ENCODE peak calls at places on chromosomes 16 and 17, in four cellular contexts. N is CD8-positive, alpha-beta T cell; Z is PC-3; F is AG09319. G is an unnamed sample.

GRCh38 chr17:50055426-50056216 is at the start of gene ITGA3:
- DNase-seq in N (no peak), Z (peak), F (no peak), G (peak)

GRCh38 chr16:84198401-84198800 is 7.4 kb downstream of the ADAD2 start:
- DNase-seq in N (no peak), Z (peak), F (peak), G (no peak)

GRCh38 chr17:19000531-19001011 is 4.0 kb downstream of the FAM83G start:
- DNase-seq in N (no peak), Z (peak), F (no peak), G (no peak)

GRCh38 chr16:28981517-28981916 is 3.3 kb upstream of the LAT start:
- DNase-seq in N (no peak), Z (peak), F (no peak), G (peak)

GRCh38 chr16:67170168-67170947 is at the start of gene NOL3:
- DNase-seq in N (no peak), Z (peak), F (peak), G (peak)

GRCh38 chr17:17413215-17413792 is 63.5 kb upstream of the MED9 start:
- DNase-seq in N (no peak), Z (peak), F (no peak), G (no peak)

GRCh38 chr16:73326770-73327470 is 279.0 kb upstream of the ZFHX3 start:
- DNase-seq in N (no peak), Z (no peak), F (no peak), G (no peak)

GRCh38 chr16:54748611-54749190 is 182.0 kb upstream of the IRX5 start:
- DNase-seq in N (no peak), Z (no peak), F (no peak), G (no peak)

GRCh38 chr17:69314246-69315030 is 12.5 kb downstream of the ABCA5 start:
- DNase-seq in N (no peak), Z (no peak), F (no peak), G (no peak)

GRCh38 chr16:24504467-24505345 is 34.7 kb upstream of the RBBP6 start:
- DNase-seq in N (peak), Z (peak), F (peak), G (peak)

GRCh38 chr17:57861737-57862409 is 12.0 kb upstream of the MRPS23 start:
- DNase-seq in N (no peak), Z (peak), F (no peak), G (peak)

GRCh38 chr16:81838794-81839193 is 59.7 kb downstream of the PLCG2 start:
- DNase-seq in N (no peak), Z (peak), F (no peak), G (peak)

GRCh38 chr17:39919087-39919683 is 750 bp upstream of the GSDMB start:
- DNase-seq in N (no peak), Z (no peak), F (no peak), G (no peak)

GRCh38 chr17:39921323-39921722 is 2.9 kb upstream of the GSDMB start:
- DNase-seq in N (no peak), Z (no peak), F (no peak), G (no peak)

GRCh38 chr17:39922006-39922405 is 3.6 kb upstream of the GSDMB start:
- DNase-seq in N (no peak), Z (no peak), F (no peak), G (no peak)

GRCh38 chr17:39923230-39923629 is 4.2 kb downstream of the ORMDL3 start:
- DNase-seq in N (no peak), Z (no peak), F (no peak), G (no peak)

GRCh38 chr17:39920218-39921210 is 2.1 kb upstream of the GSDMB start:
- DNase-seq in N (no peak), Z (no peak), F (no peak), G (peak)
- TF ChIP-seq CTCF in N (no peak), Z (no peak), F (no peak), G (no peak)

DNA sequence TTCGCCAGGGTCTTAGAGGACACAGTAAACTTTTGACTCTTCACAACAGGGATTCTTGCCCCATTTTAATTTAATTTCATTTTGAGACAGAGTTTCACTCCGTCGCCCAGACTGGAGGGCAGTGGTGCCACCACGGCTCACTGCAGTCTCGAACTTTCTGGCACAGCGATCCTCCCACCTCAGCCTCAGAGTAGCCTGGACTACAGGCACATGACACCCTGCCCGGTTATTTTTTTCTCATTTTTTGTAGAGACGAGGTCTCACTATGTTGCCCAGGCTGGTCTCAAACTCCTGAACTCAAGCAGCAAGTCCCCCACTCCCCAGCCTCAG is 329 bp upstream of the NLE1 start:
- DNase-seq in N (no peak), Z (no peak), F (no peak), G (no peak)
- TF ChIP-seq CTCF in N (peak), Z (no peak), F (no peak), G (no peak)

DNA sequence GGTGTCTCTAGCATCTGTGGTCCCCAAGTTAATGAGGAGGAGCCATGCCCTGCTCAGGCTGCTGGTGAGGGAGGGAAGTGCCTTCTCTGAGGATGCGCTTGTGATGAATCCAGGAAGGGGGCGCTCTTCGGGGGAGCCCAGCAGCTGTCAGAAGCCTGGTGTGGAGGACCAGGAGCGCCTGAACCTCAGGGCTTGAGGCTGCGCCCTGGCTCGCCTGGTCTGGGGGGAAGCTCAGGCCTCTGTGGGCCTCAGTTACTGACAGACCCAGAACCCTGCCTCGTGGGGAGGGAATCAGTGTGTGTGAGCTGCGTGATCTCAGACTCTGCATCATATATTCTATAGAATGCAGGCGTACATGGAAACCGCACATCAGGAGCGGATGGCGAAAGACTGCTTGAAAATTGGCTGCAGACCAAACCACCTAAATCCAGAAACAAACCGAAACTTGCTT is 126.1 kb downstream of the SEC14L1 start:
- DNase-seq in N (no peak), Z (no peak), F (no peak), G (no peak)
- TF ChIP-seq CTCF in N (no peak), Z (peak), F (peak), G (no peak)

GRCh38 chr16:80391095-80391494 is 149.7 kb upstream of the DYNLRB2 start:
- DNase-seq in N (no peak), Z (no peak), F (no peak), G (no peak)

GRCh38 chr16:80384862-80385261 is 155.9 kb upstream of the DYNLRB2 start:
- DNase-seq in N (no peak), Z (no peak), F (no peak), G (no peak)

DNA sequence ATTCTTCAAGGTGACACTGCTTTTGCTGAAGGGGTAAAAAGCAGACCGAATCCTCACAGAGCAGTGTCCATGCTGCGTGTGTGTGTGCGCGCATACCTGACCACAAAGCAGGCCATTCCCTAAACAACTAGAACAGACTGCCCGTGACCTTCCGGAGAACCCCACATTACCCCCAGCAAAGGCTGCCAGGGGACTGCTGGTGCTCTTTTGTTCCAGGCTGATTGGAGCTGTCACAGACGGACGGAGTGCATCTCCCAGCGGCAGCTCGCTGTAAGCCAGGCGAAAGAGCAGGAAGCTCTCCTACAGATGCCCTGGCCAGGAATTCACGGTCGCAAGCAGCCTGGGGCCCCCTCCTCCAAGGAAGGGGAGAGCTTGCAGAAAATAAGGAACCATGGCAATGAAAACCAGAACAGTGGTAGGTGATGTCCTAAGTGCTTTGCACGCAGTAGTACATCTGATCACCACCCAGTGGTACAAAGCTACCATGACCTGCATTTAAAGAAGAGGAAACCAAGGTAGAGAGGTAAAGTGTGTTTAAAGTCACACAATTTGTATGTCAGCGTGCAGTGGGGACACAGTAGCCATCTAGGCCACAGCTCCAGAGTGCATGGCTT is 153.4 kb upstream of the DYNLRB2 start:
- DNase-seq in N (no peak), Z (no peak), F (no peak), G (no peak)
- TF ChIP-seq CTCF in N (no peak), Z (no peak), F (no peak), G (no peak)